ENCODE peak calls at places on chromosomes 6 and 20, in six cellular contexts. S, Y, L, D, C and K are unnamed samples. For H3K36me3 and H3K27me3, the result is how much of the 10 kb centered on the place peaks cover.

GRCh38 chr20:19735446-19735845 is 22.6 kb upstream of the RIN2 start:
- DNase-seq in S (peak), Y (peak), L (no peak), D (no peak), C (peak), K (peak)

GRCh38 chr6:21666788-21667681 is 73.5 kb downstream of the SOX4 start:
- DNase-seq in S (peak), Y (no peak), L (no peak), D (peak), C (peak), K (no peak)

GRCh38 chr6:12804967-12805645 is 88.5 kb downstream of the PHACTR1 start:
- DNase-seq in S (no peak), Y (no peak), L (no peak), D (no peak), C (no peak), K (no peak)

GRCh38 chr6:148878683-148879082 is 131.9 kb downstream of the UST start:
- DNase-seq in S (no peak), Y (no peak), L (no peak), D (no peak), C (no peak), K (no peak)

GRCh38 chr6:2843138-2843740 is 1.6 kb upstream of the SERPINB1 start:
- DNase-seq in S (no peak), Y (no peak), L (no peak), D (no peak), C (no peak), K (no peak)

GRCh38 chr6:43150051-43150751 is 20.9 kb upstream of the SRF start:
- DNase-seq in S (no peak), Y (no peak), L (no peak), D (no peak), C (peak), K (no peak)

GRCh38 chr6:155448823-155449789 is 6.5 kb downstream of the NOX3 start:
- DNase-seq in S (no peak), Y (no peak), L (no peak), D (no peak), C (no peak), K (no peak)

GRCh38 chr6:1170793-1171192 is 141.1 kb upstream of the FOXQ1 start:
- DNase-seq in S (peak), Y (no peak), L (no peak), D (no peak), C (peak), K (no peak)

GRCh38 chr6:105952762-105953700 is 133.1 kb upstream of the PRDM1 start:
- DNase-seq in S (no peak), Y (no peak), L (no peak), D (no peak), C (no peak), K (no peak)

GRCh38 chr6:157240059-157240959 is 83.0 kb downstream of the TMEM242 start:
- DNase-seq in S (no peak), Y (no peak), L (peak), D (no peak), C (peak), K (no peak)

GRCh38 chr6:48032156-48032555 is 78.8 kb downstream of the PTCHD4 start:
- DNase-seq in S (peak), Y (peak), L (no peak), D (no peak), C (no peak), K (peak)

GRCh38 chr6:139655783-139656705 is 281.6 kb upstream of the CITED2 start:
- DNase-seq in S (no peak), Y (no peak), L (no peak), D (no peak), C (peak), K (no peak)

GRCh38 chr20:17287503-17287902 is 60.7 kb downstream of the PCSK2 start:
- DNase-seq in S (no peak), Y (no peak), L (no peak), D (peak), C (no peak), K (no peak)

GRCh38 chr20:59812286-59813125 is 120.9 kb downstream of the SYCP2 start:
- DNase-seq in S (no peak), Y (no peak), L (peak), D (peak), C (no peak), K (no peak)

GRCh38 chr6:27019651-27020552 is 227.6 kb upstream of the PRSS16 start:
- DNase-seq in S (peak), Y (peak), L (peak), D (peak), C (peak), K (peak)

GRCh38 chr20:41141153-41141815 is 3.9 kb downstream of the PLCG1 start:
- DNase-seq in S (peak), Y (peak), L (no peak), D (no peak), C (no peak), K (no peak)

GRCh38 chr6:162999575-163000285 is 272.0 kb downstream of the PACRG start:
- DNase-seq in S (peak), Y (no peak), L (no peak), D (no peak), C (no peak), K (no peak)

GRCh38 chr20:38782275-38782674 is 23.2 kb upstream of the PPP1R16B start:
- DNase-seq in S (no peak), Y (no peak), L (no peak), D (no peak), C (no peak), K (no peak)

GRCh38 chr6:157514659-157515496 is 133.9 kb downstream of the ZDHHC14 start:
- DNase-seq in S (peak), Y (peak), L (no peak), D (no peak), C (peak), K (peak)

GRCh38 chr6:74642101-74642500 is 563.8 kb downstream of the COL12A1 start:
- DNase-seq in S (no peak), Y (no peak), L (no peak), D (no peak), C (no peak), K (no peak)

GRCh38 chr6:53860511-53860910 is 65.7 kb downstream of the LRRC1 start:
- DNase-seq in S (no peak), Y (no peak), L (no peak), D (no peak), C (no peak), K (no peak)

GRCh38 chr6:143555071-143555492 is 43.6 kb upstream of the FUCA2 start:
- DNase-seq in S (no peak), Y (no peak), L (no peak), D (no peak), C (no peak), K (no peak)

GRCh38 chr6:169253745-169254238 is at the start of gene THBS2:
- DNase-seq in S (peak), Y (peak), L (no peak), D (peak), C (peak), K (no peak)

GRCh38 chr6:83198486-83199172 is 5.5 kb downstream of the RWDD2A start:
- DNase-seq in S (no peak), Y (peak), L (no peak), D (no peak), C (no peak), K (no peak)

GRCh38 chr6:42401605-42401935 is 50.2 kb downstream of the TRERF1 start:
- DNase-seq in S (no peak), Y (no peak), L (no peak), D (no peak), C (no peak), K (no peak)

GRCh38 chr6:13267142-13267621 is 61.2 kb downstream of the TBC1D7 start:
- DNase-seq in S (no peak), Y (peak), L (no peak), D (no peak), C (no peak), K (peak)

GRCh38 chr6:16436550-16436949 is 198.2 kb downstream of the GMPR start:
- DNase-seq in S (no peak), Y (no peak), L (no peak), D (no peak), C (no peak), K (no peak)

GRCh38 chr20:57092900-57093238 is 173.6 kb downstream of the BMP7 start:
- DNase-seq in S (no peak), Y (no peak), L (no peak), D (no peak), C (no peak), K (no peak)

GRCh38 chr20:57089701-57090144 is 176.7 kb downstream of the BMP7 start:
- DNase-seq in S (peak), Y (peak), L (peak), D (peak), C (peak), K (no peak)

GRCh38 chr20:57090590-57091560 is 175.6 kb downstream of the BMP7 start:
- DNase-seq in S (no peak), Y (no peak), L (peak), D (no peak), C (no peak), K (no peak)

GRCh38 chr20:57092112-57092899 is 174.1 kb downstream of the BMP7 start:
- DNase-seq in S (peak), Y (peak), L (peak), D (peak), C (peak), K (no peak)

GRCh38 chr20:57091748-57092111 is 174.7 kb downstream of the BMP7 start:
- DNase-seq in S (no peak), Y (no peak), L (no peak), D (no peak), C (no peak), K (no peak)
- H3K36me3 ChIP-seq in S (under half), Y (under half), L (under half), D (under half), C (under half), K (under half)

GRCh38 chr6:167759912-167760311 is 66.8 kb upstream of the AFDN start:
- DNase-seq in S (no peak), Y (no peak), L (peak), D (no peak), C (no peak), K (no peak)

GRCh38 chr6:167759206-167759605 is 67.5 kb upstream of the AFDN start:
- DNase-seq in S (no peak), Y (no peak), L (peak), D (no peak), C (no peak), K (no peak)

GRCh38 chr6:167757821-167758220 is 68.9 kb upstream of the AFDN start:
- DNase-seq in S (no peak), Y (no peak), L (peak), D (no peak), C (no peak), K (no peak)

GRCh38 chr6:167757291-167757690 is 69.4 kb upstream of the AFDN start:
- DNase-seq in S (no peak), Y (no peak), L (peak), D (no peak), C (no peak), K (no peak)

GRCh38 chr6:167758309-167759023 is 68.2 kb upstream of the AFDN start:
- DNase-seq in S (no peak), Y (no peak), L (peak), D (no peak), C (no peak), K (no peak)
- H3K27me3 ChIP-seq in S (under half), Y (under half), L (under half), D (under half), C (under half), K (under half)

GRCh38 chr6:159107451-159108260 is 61.5 kb upstream of the FNDC1 start:
- DNase-seq in S (no peak), Y (no peak), L (peak), D (peak), C (no peak), K (no peak)
- H3K4me3 ChIP-seq in S (no peak), Y (no peak), L (no peak), D (no peak), C (no peak), K (no peak)

DNA sequence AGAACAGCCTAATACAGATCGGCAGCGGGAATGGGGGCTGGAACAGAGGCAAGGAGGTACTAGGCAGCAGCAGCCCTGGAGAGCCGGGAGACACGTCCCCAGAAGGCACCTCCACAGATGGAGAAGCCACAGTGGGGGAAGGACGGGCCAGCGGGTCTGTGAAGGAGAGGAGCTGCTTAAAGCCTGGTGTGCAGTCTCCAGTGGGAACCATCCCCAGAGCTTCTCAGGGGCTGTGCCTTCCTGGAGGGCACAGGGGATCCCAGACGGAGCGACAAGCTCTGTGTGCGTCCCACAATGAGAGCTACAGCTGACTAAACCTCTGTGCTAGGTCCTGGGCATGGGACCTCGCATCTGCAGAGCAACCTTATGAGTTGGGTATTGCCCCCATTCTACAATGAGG is 50.8 kb downstream of the EZR start:
- DNase-seq in S (no peak), Y (no peak), L (no peak), D (no peak), C (no peak), K (no peak)
- H3K36me3 ChIP-seq in S (under half), Y (half or more), L (under half), D (half or more), C (under half), K (under half)

DNA sequence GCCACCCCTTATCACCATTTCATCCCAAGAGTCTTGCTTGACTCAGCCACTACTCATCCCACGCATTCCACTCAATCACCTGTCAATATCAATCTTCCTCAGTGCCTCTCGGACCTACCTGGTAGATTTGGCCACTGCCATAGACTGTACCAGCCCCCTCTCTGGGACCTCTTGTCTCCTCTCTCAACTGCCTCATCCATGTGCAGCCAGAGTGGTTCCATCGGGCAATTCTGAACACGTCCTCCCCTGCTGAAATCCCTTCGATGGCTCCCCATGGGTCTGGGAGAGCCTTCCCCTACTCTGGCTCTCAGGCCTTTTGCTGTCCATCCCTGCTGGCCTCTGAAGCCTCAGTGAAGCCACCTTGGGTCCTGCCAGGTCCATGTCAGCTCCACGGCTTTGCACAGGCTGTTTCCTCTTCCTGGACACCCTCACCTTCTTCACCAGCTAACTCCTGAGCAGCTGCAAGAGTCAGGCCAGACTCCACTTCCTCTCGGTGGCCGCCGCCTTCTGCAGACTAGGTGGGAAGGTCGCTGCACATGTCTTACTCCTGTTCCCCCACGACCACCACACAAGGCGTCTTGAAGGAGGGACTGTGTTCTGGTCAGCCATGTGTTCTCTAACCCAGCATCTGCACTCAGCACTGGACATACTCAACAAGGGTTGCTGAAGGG is 120.4 kb downstream of the TOX2 start:
- DNase-seq in S (no peak), Y (no peak), L (peak), D (peak), C (no peak), K (no peak)
- H3K27me3 ChIP-seq in S (under half), Y (under half), L (under half), D (under half), C (under half), K (under half)

GRCh38 chr6:28263946-28264345 is 3.0 kb upstream of the ZSCAN26 start:
- DNase-seq in S (peak), Y (no peak), L (no peak), D (no peak), C (no peak), K (no peak)

GRCh38 chr6:28254340-28254618 is 2.2 kb upstream of the ZKSCAN4 start:
- DNase-seq in S (no peak), Y (no peak), L (no peak), D (no peak), C (no peak), K (no peak)

GRCh38 chr6:28257042-28257441 is 2.1 kb upstream of the NKAPL start:
- DNase-seq in S (no peak), Y (no peak), L (no peak), D (no peak), C (no peak), K (no peak)

GRCh38 chr6:28264834-28265401 is 2.0 kb upstream of the ZSCAN26 start:
- DNase-seq in S (no peak), Y (no peak), L (no peak), D (no peak), C (no peak), K (no peak)

GRCh38 chr6:28258877-28259777 is at the start of gene NKAPL:
- DNase-seq in S (peak), Y (peak), L (peak), D (peak), C (no peak), K (no peak)
- H3K4me3 ChIP-seq in S (peak), Y (peak), L (peak), D (no peak), C (no peak), K (peak)